ENCODE peak calls at places on chromosomes 1 and 21, in four cellular contexts. T, C, N and U are unnamed samples.

GRCh38 chr21:34761758-34762330 is 93.0 kb downstream of the CLIC6 start:
- DNase-seq in T (no peak), C (no peak), N (no peak), U (no peak)

GRCh38 chr1:9421533-9421873 is 117.8 kb upstream of the SLC25A33 start:
- DNase-seq in T (peak), C (no peak), N (no peak), U (no peak)

GRCh38 chr1:159826436-159827101 is at the start of gene SLAMF8:
- DNase-seq in T (no peak), C (no peak), N (peak), U (no peak)

GRCh38 chr1:234573711-234574299 is 36.2 kb downstream of the IRF2BP2 start:
- DNase-seq in T (no peak), C (no peak), N (no peak), U (no peak)

GRCh38 chr1:94560333-94560732 is 18.8 kb upstream of the F3 start:
- DNase-seq in T (no peak), C (no peak), N (no peak), U (no peak)

GRCh38 chr1:181002582-181003172 is 20.0 kb downstream of the STX6 start:
- DNase-seq in T (peak), C (no peak), N (no peak), U (no peak)

GRCh38 chr1:9670085-9670484 is 18.6 kb downstream of the PIK3CD start:
- DNase-seq in T (no peak), C (no peak), N (no peak), U (no peak)

GRCh38 chr1:224482619-224483018 is 48.0 kb upstream of the WDR26 start:
- DNase-seq in T (no peak), C (no peak), N (no peak), U (no peak)

GRCh38 chr1:94072840-94073516 is 48.0 kb downstream of the ABCA4 start:
- DNase-seq in T (no peak), C (no peak), N (no peak), U (no peak)

GRCh38 chr1:209823143-209824041 is 4.4 kb upstream of the UTP25 start:
- DNase-seq in T (peak), C (peak), N (no peak), U (peak)

GRCh38 chr1:205547932-205548827 is 43.7 kb downstream of the CDK18 start:
- DNase-seq in T (no peak), C (no peak), N (no peak), U (no peak)

GRCh38 chr1:231611851-231612250 is 14.7 kb upstream of the DISC1 start:
- DNase-seq in T (no peak), C (no peak), N (no peak), U (no peak)

GRCh38 chr1:78329475-78329874 is 161.3 kb upstream of the PTGFR start:
- DNase-seq in T (no peak), C (no peak), N (no peak), U (no peak)

GRCh38 chr1:78331799-78332198 is 159.0 kb upstream of the PTGFR start:
- DNase-seq in T (no peak), C (no peak), N (no peak), U (no peak)

GRCh38 chr1:78334952-78335351 is 155.8 kb upstream of the PTGFR start:
- DNase-seq in T (no peak), C (no peak), N (no peak), U (no peak)

GRCh38 chr1:78334114-78334513 is 156.7 kb upstream of the PTGFR start:
- DNase-seq in T (no peak), C (no peak), N (no peak), U (no peak)

GRCh38 chr1:78333426-78334012 is 157.3 kb upstream of the PTGFR start:
- DNase-seq in T (peak), C (no peak), N (no peak), U (no peak)
- TF ChIP-seq PBX3 in T (no peak), C (no peak), N (no peak), U (no peak)

DNA sequence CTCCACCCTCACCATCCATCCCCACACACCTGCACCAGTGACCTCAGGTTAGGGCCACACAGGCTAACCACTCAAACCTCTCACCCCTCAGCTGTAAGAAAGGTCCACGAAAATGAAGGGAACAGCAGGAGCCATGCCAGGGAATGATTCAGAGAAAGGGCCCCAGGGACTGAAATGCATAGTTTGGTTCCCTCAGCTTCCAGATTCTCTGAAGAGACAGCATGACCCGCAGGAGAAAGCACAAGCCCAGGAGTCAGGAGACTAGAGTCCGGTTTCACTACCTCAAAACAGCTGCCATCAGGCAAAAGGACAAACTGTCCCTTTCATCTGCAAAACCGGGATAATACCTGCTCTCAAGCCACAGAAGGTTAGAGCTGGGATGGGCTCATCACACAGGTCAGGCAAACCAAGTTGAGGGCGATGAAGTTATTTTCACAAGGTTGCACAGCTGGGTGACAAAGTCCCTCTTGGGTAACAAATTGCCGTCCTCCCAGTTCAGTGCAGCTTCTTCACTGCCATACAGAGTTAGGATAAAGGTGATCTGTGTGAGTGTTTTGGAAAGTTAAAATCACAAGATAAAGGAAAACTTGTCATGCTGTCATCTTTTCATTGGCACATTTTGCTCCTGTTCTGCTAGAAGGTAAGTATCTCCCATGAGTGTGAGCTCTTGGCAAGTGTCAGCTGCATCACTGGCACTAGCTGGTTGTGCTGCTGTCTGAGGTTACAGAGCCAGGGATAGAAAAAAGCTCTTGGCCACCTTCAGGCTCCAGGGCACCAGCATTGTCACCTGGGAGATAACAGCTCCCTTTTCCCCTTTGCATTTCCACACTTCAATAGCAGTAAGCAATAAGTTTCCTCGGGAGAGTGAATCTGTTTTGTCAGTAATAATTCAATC is 120.4 kb downstream of the KCNH1 start:
- DNase-seq in T (no peak), C (no peak), N (no peak), U (no peak)
- TF ChIP-seq SMC3 in T (no peak), C (no peak), N (no peak), U (no peak)

GRCh38 chr1:53502641-53503432 is 43.6 kb downstream of the DMRTB1 start:
- DNase-seq in T (no peak), C (peak), N (no peak), U (no peak)

GRCh38 chr1:53501065-53502005 is 42.1 kb downstream of the DMRTB1 start:
- DNase-seq in T (no peak), C (no peak), N (no peak), U (no peak)

GRCh38 chr1:53499257-53500183 is 40.3 kb downstream of the DMRTB1 start:
- DNase-seq in T (no peak), C (no peak), N (no peak), U (no peak)

GRCh38 chr1:53498555-53499142 is 39.5 kb downstream of the DMRTB1 start:
- DNase-seq in T (no peak), C (no peak), N (no peak), U (no peak)

GRCh38 chr1:53500184-53501064 is 41.2 kb downstream of the DMRTB1 start:
- DNase-seq in T (no peak), C (no peak), N (no peak), U (no peak)
- TF ChIP-seq PBX3 in T (no peak), C (no peak), N (no peak), U (no peak)

GRCh38 chr1:59442492-59442891 is 145.6 kb downstream of the FGGY start:
- DNase-seq in T (no peak), C (no peak), N (no peak), U (no peak)

GRCh38 chr1:59445040-59445439 is 148.1 kb downstream of the FGGY start:
- DNase-seq in T (no peak), C (no peak), N (no peak), U (no peak)

GRCh38 chr1:59443355-59443754 is 146.5 kb downstream of the FGGY start:
- DNase-seq in T (no peak), C (no peak), N (no peak), U (no peak)

GRCh38 chr1:59444520-59444919 is 147.6 kb downstream of the FGGY start:
- DNase-seq in T (no peak), C (no peak), N (no peak), U (no peak)

DNA sequence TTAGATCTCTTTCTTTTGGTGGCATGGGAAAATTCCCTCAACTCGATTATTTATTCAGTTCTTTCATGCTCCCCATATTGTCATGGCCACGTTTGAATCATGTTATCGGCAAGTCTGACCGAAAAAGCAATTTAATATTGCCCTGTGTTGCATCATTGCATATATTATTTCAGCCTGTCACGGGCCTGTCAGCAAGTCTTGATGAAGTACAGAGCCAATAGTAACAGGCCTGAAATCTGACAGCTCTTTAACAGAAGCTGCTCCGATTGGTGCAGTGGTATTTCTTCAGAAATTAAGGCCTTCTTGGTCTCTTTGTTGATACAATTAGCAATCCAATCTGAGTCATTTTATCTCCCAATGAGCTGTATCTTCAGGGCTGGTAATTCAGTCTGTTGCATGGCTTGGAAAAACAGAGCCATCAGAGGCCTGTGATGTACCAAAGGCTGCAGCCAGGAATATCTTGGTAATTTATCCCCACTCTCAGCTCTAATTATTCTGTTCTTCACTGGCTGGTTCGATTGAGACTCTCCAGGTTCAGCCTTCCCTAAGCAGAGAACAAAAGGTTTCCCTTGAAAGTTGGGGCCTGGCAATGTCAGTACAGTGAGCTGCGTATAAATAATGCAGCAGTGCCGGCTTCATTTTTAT is 149.5 kb downstream of the FGGY start:
- DNase-seq in T (no peak), C (peak), N (no peak), U (no peak)
- TF ChIP-seq SMC3 in T (no peak), C (peak), N (no peak), U (no peak)

GRCh38 chr1:18190598-18190997 is 83.0 kb downstream of the IGSF21 start:
- DNase-seq in T (no peak), C (peak), N (no peak), U (no peak)

GRCh38 chr1:18191868-18192155 is 84.2 kb downstream of the IGSF21 start:
- DNase-seq in T (no peak), C (no peak), N (no peak), U (no peak)

GRCh38 chr1:18192974-18193373 is 85.4 kb downstream of the IGSF21 start:
- DNase-seq in T (no peak), C (no peak), N (no peak), U (no peak)

GRCh38 chr1:18192182-18192581 is 84.6 kb downstream of the IGSF21 start:
- DNase-seq in T (no peak), C (no peak), N (no peak), U (no peak)

DNA sequence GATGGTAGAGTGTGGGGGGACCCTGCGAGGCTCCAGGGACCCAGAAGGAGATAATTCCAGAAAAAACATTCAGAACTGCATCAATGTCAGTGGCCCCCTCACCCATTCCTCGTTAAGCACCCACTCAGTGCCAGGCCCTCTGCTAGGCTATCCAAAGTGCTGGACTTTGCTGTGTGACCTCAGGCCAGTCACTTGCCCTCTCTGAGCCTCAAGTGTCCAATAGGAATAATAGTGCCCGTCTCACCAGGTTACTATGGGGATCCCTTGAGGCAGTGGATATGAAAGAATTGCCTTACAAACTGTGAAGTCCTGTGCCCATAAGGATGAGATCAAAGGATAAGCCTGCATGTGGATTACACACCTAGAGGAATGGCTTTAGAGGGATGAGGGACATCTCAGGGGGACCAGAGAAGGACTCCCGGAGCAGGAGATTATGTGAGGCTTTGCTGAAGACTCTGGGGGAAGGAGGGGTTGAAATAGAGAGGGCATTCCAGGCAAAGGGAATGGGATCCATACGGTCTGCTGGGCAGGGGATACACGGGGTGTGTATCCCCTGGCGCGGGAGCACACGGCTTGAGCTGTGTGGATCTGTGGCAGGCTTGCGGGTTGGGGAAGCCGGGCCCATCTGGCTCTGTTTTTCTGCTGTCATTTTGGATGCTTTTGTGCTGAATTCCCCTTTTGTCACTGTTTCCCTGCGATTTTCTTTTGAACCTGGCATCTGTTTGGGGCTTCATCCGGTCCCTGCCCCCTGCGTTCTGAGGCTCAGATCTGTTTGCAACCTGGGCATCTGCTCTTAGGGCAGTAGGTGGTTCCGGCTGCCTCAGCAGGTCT is 83.7 kb downstream of the IGSF21 start:
- DNase-seq in T (no peak), C (peak), N (no peak), U (no peak)
- TF ChIP-seq PBX3 in T (no peak), C (no peak), N (no peak), U (no peak)

GRCh38 chr1:242147096-242147976 is 148.4 kb upstream of the MAP1LC3C start:
- DNase-seq in T (no peak), C (no peak), N (no peak), U (peak)

GRCh38 chr1:242140871-242141270 is 142.0 kb upstream of the MAP1LC3C start:
- DNase-seq in T (no peak), C (no peak), N (no peak), U (no peak)

DNA sequence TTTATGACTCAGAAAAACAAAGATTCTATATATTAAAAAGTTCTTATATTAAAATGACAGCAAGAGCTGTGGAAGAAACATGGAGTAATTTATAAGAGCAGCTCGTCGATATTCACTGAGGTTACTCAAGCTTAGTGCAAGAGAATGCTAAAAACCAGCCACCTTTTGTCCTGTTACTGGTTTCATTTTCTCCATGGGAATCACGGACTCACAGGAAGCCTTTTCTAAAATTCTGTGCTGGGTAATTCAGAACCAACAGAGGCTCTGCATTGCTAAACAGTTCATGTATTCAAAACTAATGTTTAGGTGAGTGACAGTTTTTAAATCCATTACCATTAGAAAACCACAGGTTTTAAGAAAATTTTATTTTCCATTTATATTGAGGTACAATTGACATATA is 147.7 kb upstream of the MAP1LC3C start:
- DNase-seq in T (no peak), C (no peak), N (no peak), U (peak)
- TF ChIP-seq SMC3 in T (no peak), C (no peak), N (no peak), U (no peak)

GRCh38 chr1:86666368-86666767 is 38.0 kb upstream of the SH3GLB1 start:
- DNase-seq in T (no peak), C (no peak), N (no peak), U (no peak)
- TF ChIP-seq PBX3 in T (no peak), C (no peak), N (no peak), U (no peak)

GRCh38 chr1:246074421-246074820 is 432.7 kb downstream of the SMYD3 start:
- DNase-seq in T (no peak), C (no peak), N (no peak), U (no peak)
- TF ChIP-seq SMC3 in T (no peak), C (no peak), N (no peak), U (no peak)

DNA sequence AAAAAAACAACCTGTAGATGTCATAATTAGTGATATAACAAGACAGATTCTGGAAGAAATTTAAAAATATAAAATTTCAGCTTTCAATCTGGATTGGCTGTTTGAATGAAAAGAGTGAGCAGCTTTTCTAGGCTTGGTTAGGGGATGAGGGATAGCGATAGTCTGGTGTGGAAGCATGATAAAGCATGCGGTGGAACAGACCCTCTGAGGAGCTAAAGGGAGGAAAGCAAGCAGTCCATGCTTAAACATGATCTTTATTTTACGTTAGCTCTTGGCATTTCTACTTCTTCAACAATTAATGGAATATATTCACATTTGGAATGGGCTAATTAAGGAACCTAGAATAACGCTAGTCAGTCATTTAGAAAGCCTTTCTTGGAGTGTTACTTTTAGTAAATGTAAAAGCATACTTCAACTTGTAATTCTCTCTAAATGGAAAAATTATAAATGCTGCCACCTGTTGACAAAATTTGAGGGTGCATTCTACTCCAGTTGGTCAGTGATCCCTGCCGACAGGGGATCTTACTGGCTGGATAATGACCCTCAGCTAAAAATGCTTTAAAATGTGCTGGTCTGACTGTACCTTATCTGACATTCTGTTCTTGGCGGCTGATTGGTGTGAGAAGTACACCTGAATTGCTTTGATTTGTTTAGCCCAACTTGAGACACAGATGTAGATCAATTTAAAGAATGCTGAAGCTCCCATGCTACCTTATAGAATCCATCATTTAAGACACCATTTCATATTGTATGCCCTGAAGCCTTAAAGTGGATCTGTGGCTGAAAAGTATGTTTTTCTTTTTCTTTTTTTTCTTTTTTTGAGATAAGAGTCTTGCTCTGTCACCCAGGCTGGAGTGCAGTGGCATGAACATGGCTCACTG is 61.2 kb downstream of the AK4 start:
- DNase-seq in T (peak), C (peak), N (no peak), U (peak)
- TF ChIP-seq PBX3 in T (no peak), C (no peak), N (no peak), U (no peak)

GRCh38 chr1:194538453-194538852 is 1352.0 kb upstream of the B3GALT2 start:
- DNase-seq in T (no peak), C (no peak), N (no peak), U (no peak)

GRCh38 chr1:194534784-194535183 is 1348.4 kb upstream of the B3GALT2 start:
- DNase-seq in T (no peak), C (no peak), N (no peak), U (no peak)

GRCh38 chr1:194535369-194535768 is 1349.0 kb upstream of the B3GALT2 start:
- DNase-seq in T (no peak), C (peak), N (no peak), U (no peak)

GRCh38 chr1:194533641-194534040 is 1347.2 kb upstream of the B3GALT2 start:
- DNase-seq in T (no peak), C (no peak), N (no peak), U (peak)

DNA sequence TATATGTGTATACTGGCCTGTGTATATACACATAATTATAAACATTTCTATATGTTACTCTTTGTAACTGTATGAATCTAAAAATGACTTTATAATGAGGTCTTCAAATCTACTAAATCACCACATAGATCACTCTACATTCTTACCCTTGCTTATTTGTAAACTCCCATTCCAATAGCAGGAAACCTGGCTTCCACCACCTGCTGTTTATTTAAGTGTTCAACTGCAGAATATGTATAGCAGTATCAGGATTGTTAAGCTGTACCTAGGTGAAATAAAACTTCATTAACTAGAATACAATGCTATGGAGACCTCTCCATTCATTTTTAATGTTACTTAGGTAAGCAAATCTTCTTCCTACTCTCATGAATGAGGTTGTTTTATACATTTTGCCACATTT is 1351.1 kb upstream of the B3GALT2 start:
- DNase-seq in T (no peak), C (no peak), N (no peak), U (no peak)
- TF ChIP-seq SMC3 in T (no peak), C (no peak), N (no peak), U (no peak)